ENCODE peak calls at places on chromosomes 11 and 22, in six cellular contexts. E is transverse colon; T is lung; C is A549; S is CD8-positive, alpha-beta T cell; G is lower lobe of right lung. D is an unnamed sample.

GRCh38 chr11:107929611-107930200 is 1.5 kb downstream of the RAB39A start:
- DNase-seq in E (no peak), C (no peak), G (no peak), T (no peak), S (no peak), D (no peak)

GRCh38 chr11:99325807-99326206 is 305.1 kb downstream of the CNTN5 start:
- DNase-seq in C (peak; percentile 2), G (no peak), E (no peak), S (no peak), T (no peak), D (no peak)

GRCh38 chr11:69280451-69280850 is 13.5 kb upstream of the MYEOV start:
- DNase-seq in E (no peak), C (no peak), T (no peak), S (no peak), G (no peak), D (no peak)

GRCh38 chr11:19803506-19803998 is 90.9 kb downstream of the NAV2 start:
- DNase-seq in T (peak; percentile 33), C (no peak), S (no peak), G (no peak), E (peak; percentile 69), D (no peak)

GRCh38 chr11:116862951-116863350 is 25.5 kb upstream of the APOA1 start:
- DNase-seq in G (no peak), C (no peak), E (no peak), S (no peak), T (no peak), D (no peak)

GRCh38 chr11:117239295-117239694 is 6.8 kb downstream of the RNF214 start:
- DNase-seq in E (no peak), T (no peak), G (no peak), S (no peak), C (peak; percentile 37), D (no peak)

GRCh38 chr11:111476366-111476765 is 35.8 kb downstream of the BTG4 start:
- DNase-seq in T (no peak), G (no peak), S (no peak), C (no peak), E (no peak), D (no peak)

GRCh38 chr11:64207247-64208085 is 945 bp downstream of the FERMT3 start:
- DNase-seq in S (peak; percentile 87), E (peak; percentile 74), G (peak; percentile 79), T (peak; percentile 59), C (no peak), D (peak; percentile 37)

GRCh38 chr11:33634291-33634834 is 66.3 kb downstream of the C11orf91 start:
- DNase-seq in C (peak; percentile 53), S (no peak), E (no peak), G (no peak), T (no peak), D (no peak)

GRCh38 chr11:12222099-12222751 is 111.8 kb downstream of the MICAL2 start:
- DNase-seq in C (no peak), T (peak; percentile 70), G (peak; percentile 79), E (peak; percentile 69), S (no peak), D (peak; percentile 74)

GRCh38 chr11:104279587-104279986 is 115.6 kb upstream of the PDGFD start:
- DNase-seq in C (no peak), G (no peak), E (no peak), T (no peak), S (no peak), D (no peak)

GRCh38 chr22:23913661-23914353 is 19.6 kb downstream of the MIF start:
- DNase-seq in G (peak; percentile 100), E (peak; percentile 100), T (peak; percentile 100), C (no peak), S (peak; percentile 99), D (peak; percentile 100)
- TF ChIP-seq CTCF in G (no peak), E (no peak), T (no peak), C (no peak), S (no peak), D (no peak)

GRCh38 chr22:26050079-26050478 is 119.2 kb upstream of the SEZ6L start:
- DNase-seq in T (no peak), G (no peak), E (no peak), C (no peak), S (no peak), D (no peak)
- H3K4me1 ChIP-seq in T (no peaks in the 10 kb centered on the region), G (no peaks in the 10 kb centered on the region), E (no peaks in the 10 kb centered on the region), C (no peaks in the 10 kb centered on the region), S (no peaks in the 10 kb centered on the region), D (no peaks in the 10 kb centered on the region)

DNA sequence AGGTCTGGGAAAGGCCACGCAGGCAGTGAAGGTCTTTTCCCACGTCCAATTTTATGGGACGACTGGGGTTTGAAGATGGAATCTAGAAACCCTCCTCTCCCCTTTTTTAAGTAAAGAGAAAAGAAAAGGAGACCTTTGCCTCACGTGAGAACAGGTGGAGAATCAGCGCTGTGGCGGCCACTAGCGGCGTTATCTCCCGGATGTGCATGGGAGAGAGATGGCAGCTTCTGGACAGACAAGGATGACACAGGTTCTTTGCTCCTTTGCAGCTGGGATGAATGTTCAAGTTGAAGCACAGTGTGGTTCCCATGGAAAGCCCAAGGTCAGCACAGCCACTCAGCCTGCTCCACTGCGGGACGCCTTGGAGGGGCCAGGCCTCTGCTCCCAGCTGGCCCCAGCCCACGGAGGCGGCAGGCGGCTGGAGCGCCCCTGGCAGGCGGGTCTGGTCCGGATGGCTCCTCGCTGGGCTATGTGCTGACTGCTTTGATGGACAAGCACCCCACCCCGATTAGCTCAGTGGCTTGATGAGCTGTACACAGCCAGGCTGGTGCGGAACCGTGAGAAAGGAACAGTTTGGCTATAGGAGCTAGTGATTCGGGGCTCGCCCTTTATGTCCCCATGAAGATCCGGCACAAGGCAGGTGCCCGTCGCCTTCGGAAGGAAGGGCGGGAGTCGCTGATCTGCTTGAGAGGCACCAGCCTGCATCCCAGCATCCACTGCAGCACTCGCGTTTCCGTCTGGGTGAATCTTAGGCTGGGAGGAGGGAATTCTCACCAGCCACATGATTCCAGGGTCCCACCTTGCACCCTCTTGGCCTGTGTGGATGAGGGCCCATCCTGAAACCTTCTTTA is 14.5 kb upstream of the BID start:
- DNase-seq in C (no peak), T (no peak), E (no peak), S (no peak), G (no peak), D (no peak)
- TF ChIP-seq CTCF in C (peak; percentile 20), T (no peak), E (no peak), S (no peak), G (no peak), D (no peak)

GRCh38 chr22:45218974-45219373 is 21.7 kb downstream of the KIAA0930 start:
- DNase-seq in E (no peak), T (no peak), C (no peak), S (no peak), G (no peak), D (no peak)
- H3K4me1 ChIP-seq in E (peaks cover under 1% of the 10 kb centered on the region), T (peaks cover 11% of the 10 kb centered on the region), C (peaks cover 2% of the 10 kb centered on the region), S (no peaks in the 10 kb centered on the region), G (peaks cover 15% of the 10 kb centered on the region), D (no peaks in the 10 kb centered on the region)

GRCh38 chr11:14520086-14520901 is at the start of gene PSMA1:
- DNase-seq in S (peak; percentile 94), T (peak; percentile 96), E (peak; percentile 96), C (peak; percentile 91), G (peak; percentile 97), D (peak; percentile 98)
- TF ChIP-seq CTCF in S (no peak), T (peak; percentile 29), E (peak; percentile 61), C (no peak), G (peak; percentile 48), D (peak; percentile 77)

GRCh38 chr11:114317738-114318137 is 21.5 kb downstream of the NNMT start:
- DNase-seq in S (no peak), C (no peak), T (no peak), G (no peak), E (no peak), D (peak; percentile 62)
- H3K4me1 ChIP-seq in S (peaks cover 3% of the 10 kb centered on the region), C (peaks cover 95% of the 10 kb centered on the region), T (peaks cover 11% of the 10 kb centered on the region), G (peaks cover 67% of the 10 kb centered on the region), E (peaks cover 24% of the 10 kb centered on the region), D (peaks cover 11% of the 10 kb centered on the region)

GRCh38 chr11:95231881-95232605 is 1.0 kb upstream of the SESN3 start:
- DNase-seq in E (peak; percentile 66), G (peak; percentile 80), C (no peak), S (peak; percentile 70), T (peak; percentile 64), D (peak; percentile 86)

GRCh38 chr11:95232666-95233065 is 1.7 kb upstream of the SESN3 start:
- DNase-seq in T (no peak), E (no peak), C (no peak), S (no peak), G (no peak), D (no peak)

GRCh38 chr11:95229199-95230053 is 1.6 kb downstream of the SESN3 start:
- DNase-seq in G (no peak), E (no peak), S (no peak), C (no peak), T (no peak), D (no peak)

GRCh38 chr11:95230054-95231034 is 658 bp downstream of the SESN3 start:
- DNase-seq in T (peak; percentile 30), G (no peak), E (peak; percentile 24), C (peak; percentile 7), S (peak; percentile 28), D (peak; percentile 28)

DNA sequence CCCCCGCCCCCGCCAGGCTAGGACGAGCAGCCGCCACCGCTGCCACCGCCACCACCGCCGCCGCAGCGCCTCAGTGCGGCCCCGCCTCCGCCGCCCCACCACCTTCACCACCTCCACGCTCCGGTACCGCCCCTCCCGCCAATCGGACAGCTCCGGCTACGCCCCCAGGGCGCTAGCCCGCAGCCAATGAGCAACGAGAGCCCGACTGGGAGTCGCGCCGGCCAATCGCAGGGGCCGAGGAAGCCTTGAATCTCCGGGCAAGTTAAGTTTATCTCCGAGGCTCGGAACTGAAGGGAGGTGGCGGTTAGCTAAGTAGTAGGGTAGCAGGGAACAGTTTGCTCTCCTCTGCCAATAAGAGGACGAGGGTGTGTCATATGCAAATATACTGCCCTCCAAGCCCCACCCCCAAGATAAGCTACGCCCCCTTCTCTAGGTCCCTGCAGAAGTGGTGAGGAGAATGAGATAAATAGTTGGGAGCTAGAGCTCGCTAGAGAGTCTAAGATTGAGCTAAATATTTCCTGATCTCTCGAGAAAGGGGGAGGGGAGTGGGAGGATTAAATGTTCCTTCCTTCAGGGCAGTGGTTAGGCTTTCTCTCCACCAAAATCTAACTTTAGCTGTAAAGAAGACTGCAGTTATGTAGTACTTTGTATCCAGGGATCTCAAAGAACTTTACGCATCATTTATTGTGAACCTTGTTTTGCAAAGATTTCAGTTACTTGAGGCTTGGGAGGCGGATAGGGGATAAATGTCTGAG is at the start of gene SESN3:
- DNase-seq in S (peak; percentile 99), G (peak; percentile 99), C (peak; percentile 71), E (peak; percentile 98), T (peak; percentile 99), D (peak; percentile 99)
- TF ChIP-seq CTCF in S (no peak), G (no peak), C (no peak), E (no peak), T (no peak), D (no peak)

GRCh38 chr11:130785376-130786110 is 130.7 kb downstream of the SNX19 start:
- DNase-seq in T (no peak), C (no peak), E (no peak), S (no peak), G (no peak), D (no peak)
- H3K4me1 ChIP-seq in T (peaks cover 3% of the 10 kb centered on the region), C (peaks cover 21% of the 10 kb centered on the region), E (no peaks in the 10 kb centered on the region), S (no peaks in the 10 kb centered on the region), G (peaks cover 15% of the 10 kb centered on the region), D (peaks cover 12% of the 10 kb centered on the region)

GRCh38 chr22:50545522-50546325 is at the start of gene KLHDC7B:
- DNase-seq in E (no peak), T (no peak), C (no peak), G (peak; percentile 45), S (peak; percentile 28), D (no peak)
- TF ChIP-seq CTCF in E (no peak), T (no peak), C (no peak), G (no peak), S (no peak), D (no peak)

D was measured in testis.